ENCODE peak calls at places on chromosomes 4 and X, in seven cellular contexts. One of them, this sample, is unnamed.

GRCh38 chr4:152784490-152785195 is 4.9 kb downstream of the ARFIP1 start:
- DNase-seq in WTC11: no peak
- DNase-seq in bronchial epithelial cell: peak; percentile 30
- DNase-seq in cardiac muscle cell: no peak
- DNase-seq in AG10803: peak; percentile 83
- DNase-seq in choroid plexus epithelial cell: peak; percentile 59
- DNase-seq in Peyer's patch: no peak
- DNase-seq in this sample: peak; percentile 44

GRCh38 chr4:13537011-13537831 is 7.1 kb downstream of the NKX3-2 start:
- DNase-seq in WTC11: no peak
- DNase-seq in Peyer's patch: no peak
- DNase-seq in AG10803: no peak
- DNase-seq in cardiac muscle cell: no peak
- DNase-seq in choroid plexus epithelial cell: no peak
- DNase-seq in bronchial epithelial cell: no peak
- DNase-seq in this sample: no peak

GRCh38 chr4:167041524-167041923 is 192.8 kb downstream of the SPOCK3 start:
- DNase-seq in choroid plexus epithelial cell: no peak
- DNase-seq in cardiac muscle cell: no peak
- DNase-seq in WTC11: no peak
- DNase-seq in bronchial epithelial cell: no peak
- DNase-seq in AG10803: no peak
- DNase-seq in Peyer's patch: no peak
- DNase-seq in this sample: no peak

GRCh38 chrX:109384569-109385174 is 97.2 kb downstream of the GUCY2F start:
- DNase-seq in WTC11: no peak
- DNase-seq in AG10803: peak; percentile 21
- DNase-seq in bronchial epithelial cell: no peak
- DNase-seq in cardiac muscle cell: peak; percentile 57
- DNase-seq in Peyer's patch: no peak
- DNase-seq in choroid plexus epithelial cell: peak; percentile 63
- DNase-seq in this sample: peak; percentile 43

GRCh38 chrX:94576367-94577004 is 902.5 kb downstream of the FAM133A start:
- DNase-seq in AG10803: no peak
- DNase-seq in choroid plexus epithelial cell: no peak
- DNase-seq in Peyer's patch: no peak
- DNase-seq in cardiac muscle cell: no peak
- DNase-seq in WTC11: no peak
- DNase-seq in bronchial epithelial cell: peak; percentile 1
- DNase-seq in this sample: peak; percentile 2

GRCh38 chr4:2284934-2285664 is 23.2 kb upstream of the MXD4 start:
- DNase-seq in Peyer's patch: peak; percentile 33
- DNase-seq in WTC11: no peak
- DNase-seq in cardiac muscle cell: no peak
- DNase-seq in bronchial epithelial cell: peak; percentile 58
- DNase-seq in AG10803: peak; percentile 58
- DNase-seq in choroid plexus epithelial cell: peak; percentile 41
- DNase-seq in this sample: no peak

GRCh38 chr4:121642876-121643585 is 53.7 kb downstream of the ANXA5 start:
- DNase-seq in WTC11: no peak
- DNase-seq in cardiac muscle cell: no peak
- DNase-seq in AG10803: no peak
- DNase-seq in choroid plexus epithelial cell: no peak
- DNase-seq in bronchial epithelial cell: no peak
- DNase-seq in Peyer's patch: no peak
- DNase-seq in this sample: no peak

GRCh38 chr4:89248879-89249281 is 58.7 kb downstream of the GPRIN3 start:
- DNase-seq in Peyer's patch: no peak
- DNase-seq in bronchial epithelial cell: no peak
- DNase-seq in WTC11: no peak
- DNase-seq in AG10803: no peak
- DNase-seq in cardiac muscle cell: no peak
- DNase-seq in choroid plexus epithelial cell: no peak
- DNase-seq in this sample: no peak

GRCh38 chr4:174283507-174284180 is at the start of the genes CEP44 and FBXO8:
- DNase-seq in WTC11: peak; percentile 64
- DNase-seq in Peyer's patch: peak; percentile 83
- DNase-seq in bronchial epithelial cell: peak; percentile 72
- DNase-seq in choroid plexus epithelial cell: peak; percentile 81
- DNase-seq in cardiac muscle cell: peak; percentile 81
- DNase-seq in AG10803: peak; percentile 72
- DNase-seq in this sample: peak; percentile 77

GRCh38 chrX:142244568-142244967 is 39.5 kb upstream of the MAGEC2 start:
- DNase-seq in Peyer's patch: no peak
- DNase-seq in AG10803: no peak
- DNase-seq in choroid plexus epithelial cell: no peak
- DNase-seq in WTC11: no peak
- DNase-seq in bronchial epithelial cell: no peak
- DNase-seq in cardiac muscle cell: no peak
- DNase-seq in this sample: no peak

GRCh38 chr4:67911638-67912037 is 27.8 kb upstream of the TMPRSS11D start:
- DNase-seq in Peyer's patch: no peak
- DNase-seq in cardiac muscle cell: no peak
- DNase-seq in WTC11: no peak
- DNase-seq in choroid plexus epithelial cell: no peak
- DNase-seq in AG10803: no peak
- DNase-seq in bronchial epithelial cell: no peak
- DNase-seq in this sample: no peak

GRCh38 chr4:16597829-16598228 is 300.6 kb downstream of the LDB2 start:
- DNase-seq in Peyer's patch: no peak
- DNase-seq in cardiac muscle cell: no peak
- DNase-seq in bronchial epithelial cell: no peak
- DNase-seq in WTC11: no peak
- DNase-seq in AG10803: peak; percentile 31
- DNase-seq in choroid plexus epithelial cell: peak; percentile 52
- DNase-seq in this sample: no peak

GRCh38 chr4:76003620-76004019 is 3.7 kb downstream of the CXCL9 start:
- DNase-seq in cardiac muscle cell: no peak
- DNase-seq in choroid plexus epithelial cell: no peak
- DNase-seq in Peyer's patch: no peak
- DNase-seq in WTC11: no peak
- DNase-seq in bronchial epithelial cell: no peak
- DNase-seq in AG10803: no peak
- DNase-seq in this sample: no peak

GRCh38 chr4:139208404-139208945 is 31.5 kb upstream of the ELF2 start:
- DNase-seq in Peyer's patch: no peak
- DNase-seq in bronchial epithelial cell: no peak
- DNase-seq in WTC11: no peak
- DNase-seq in cardiac muscle cell: no peak
- DNase-seq in AG10803: peak; percentile 98
- DNase-seq in choroid plexus epithelial cell: peak; percentile 95
- DNase-seq in this sample: peak; percentile 30

GRCh38 chr4:87527446-87528240 is 1.5 kb downstream of the SPARCL1 start:
- DNase-seq in bronchial epithelial cell: no peak
- DNase-seq in Peyer's patch: no peak
- DNase-seq in AG10803: peak; percentile 9
- DNase-seq in WTC11: no peak
- DNase-seq in cardiac muscle cell: no peak
- DNase-seq in choroid plexus epithelial cell: peak; percentile 23
- DNase-seq in this sample: no peak

GRCh38 chrX:19629541-19629940 is 114.2 kb upstream of the MAP3K15 start:
- DNase-seq in AG10803: no peak
- DNase-seq in Peyer's patch: no peak
- DNase-seq in bronchial epithelial cell: no peak
- DNase-seq in WTC11: no peak
- DNase-seq in cardiac muscle cell: no peak
- DNase-seq in choroid plexus epithelial cell: no peak
- DNase-seq in this sample: no peak

GRCh38 chr4:57078685-57079521 is 31.3 kb downstream of the IGFBP7 start:
- DNase-seq in AG10803: no peak
- DNase-seq in Peyer's patch: no peak
- DNase-seq in cardiac muscle cell: peak; percentile 85
- DNase-seq in WTC11: peak; percentile 52
- DNase-seq in bronchial epithelial cell: peak; percentile 95
- DNase-seq in choroid plexus epithelial cell: peak; percentile 97
- DNase-seq in this sample: peak; percentile 93

GRCh38 chr4:180578175-180578574 is 1665.0 kb upstream of the TENM3 start:
- DNase-seq in bronchial epithelial cell: no peak
- DNase-seq in WTC11: no peak
- DNase-seq in AG10803: no peak
- DNase-seq in Peyer's patch: no peak
- DNase-seq in choroid plexus epithelial cell: no peak
- DNase-seq in cardiac muscle cell: no peak
- DNase-seq in this sample: no peak

GRCh38 chr4:152458801-152459302 is 77.0 kb downstream of the FBXW7 start:
- DNase-seq in Peyer's patch: no peak
- DNase-seq in choroid plexus epithelial cell: peak; percentile 62
- DNase-seq in bronchial epithelial cell: no peak
- DNase-seq in WTC11: no peak
- DNase-seq in AG10803: peak; percentile 12
- DNase-seq in cardiac muscle cell: no peak
- DNase-seq in this sample: no peak

GRCh38 chr4:85127653-85128052 is 161.2 kb upstream of the WDFY3 start:
- DNase-seq in choroid plexus epithelial cell: peak; percentile 65
- DNase-seq in Peyer's patch: no peak
- DNase-seq in WTC11: peak; percentile 64
- DNase-seq in cardiac muscle cell: peak; percentile 56
- DNase-seq in AG10803: peak; percentile 16
- DNase-seq in bronchial epithelial cell: peak; percentile 35
- DNase-seq in this sample: peak; percentile 56
- TF ChIP-seq CTCF in choroid plexus epithelial cell: peak; percentile 81
- TF ChIP-seq CTCF in Peyer's patch: no peak
- TF ChIP-seq CTCF in WTC11: peak; percentile 68
- TF ChIP-seq CTCF in cardiac muscle cell: peak; percentile 53
- TF ChIP-seq CTCF in AG10803: peak; percentile 41
- TF ChIP-seq CTCF in bronchial epithelial cell: peak; percentile 67
- TF ChIP-seq CTCF in this sample: peak; percentile 75

GRCh38 chr4:23903859-23904438 is 14.1 kb upstream of the PPARGC1A start:
- DNase-seq in AG10803: no peak
- DNase-seq in cardiac muscle cell: no peak
- DNase-seq in choroid plexus epithelial cell: no peak
- DNase-seq in Peyer's patch: no peak
- DNase-seq in WTC11: no peak
- DNase-seq in bronchial epithelial cell: no peak
- DNase-seq in this sample: no peak

GRCh38 chr4:23899565-23899964 is 9.7 kb upstream of the PPARGC1A start:
- DNase-seq in cardiac muscle cell: no peak
- DNase-seq in AG10803: no peak
- DNase-seq in bronchial epithelial cell: no peak
- DNase-seq in choroid plexus epithelial cell: no peak
- DNase-seq in Peyer's patch: no peak
- DNase-seq in WTC11: no peak
- DNase-seq in this sample: no peak

GRCh38 chr4:23900636-23901035 is 10.8 kb upstream of the PPARGC1A start:
- DNase-seq in cardiac muscle cell: no peak
- DNase-seq in bronchial epithelial cell: no peak
- DNase-seq in AG10803: no peak
- DNase-seq in WTC11: no peak
- DNase-seq in choroid plexus epithelial cell: no peak
- DNase-seq in Peyer's patch: no peak
- DNase-seq in this sample: no peak

GRCh38 chr4:23904639-23905061 is 14.8 kb upstream of the PPARGC1A start:
- DNase-seq in cardiac muscle cell: no peak
- DNase-seq in WTC11: no peak
- DNase-seq in AG10803: no peak
- DNase-seq in Peyer's patch: no peak
- DNase-seq in choroid plexus epithelial cell: no peak
- DNase-seq in bronchial epithelial cell: peak; percentile 64
- DNase-seq in this sample: peak; percentile 36

DNA sequence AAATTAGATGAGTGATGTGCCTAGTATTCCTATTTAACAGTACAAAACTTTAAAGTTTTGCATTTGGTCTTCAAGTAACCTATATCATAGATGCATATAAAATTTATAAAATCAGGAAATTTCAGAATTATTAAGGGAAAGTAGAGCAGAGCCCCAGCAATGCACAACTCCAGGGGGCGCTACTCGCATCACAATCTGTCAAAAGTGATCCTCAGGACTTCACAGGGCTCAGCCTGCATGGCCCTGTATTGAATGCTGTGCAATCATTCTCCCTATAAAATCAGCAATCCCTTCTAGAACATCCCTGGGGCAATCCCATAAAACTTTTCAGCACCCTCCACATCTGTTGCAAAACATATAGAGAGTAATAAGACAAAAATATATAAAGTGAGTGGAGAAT is 12.4 kb upstream of the PPARGC1A start:
- DNase-seq in cardiac muscle cell: no peak
- DNase-seq in Peyer's patch: no peak
- DNase-seq in AG10803: no peak
- DNase-seq in choroid plexus epithelial cell: no peak
- DNase-seq in WTC11: peak; percentile 27
- DNase-seq in bronchial epithelial cell: no peak
- DNase-seq in this sample: no peak
- TF ChIP-seq CTCF in cardiac muscle cell: no peak
- TF ChIP-seq CTCF in Peyer's patch: no peak
- TF ChIP-seq CTCF in AG10803: no peak
- TF ChIP-seq CTCF in choroid plexus epithelial cell: no peak
- TF ChIP-seq CTCF in WTC11: peak; percentile 43
- TF ChIP-seq CTCF in bronchial epithelial cell: no peak
- TF ChIP-seq CTCF in this sample: no peak

DNA sequence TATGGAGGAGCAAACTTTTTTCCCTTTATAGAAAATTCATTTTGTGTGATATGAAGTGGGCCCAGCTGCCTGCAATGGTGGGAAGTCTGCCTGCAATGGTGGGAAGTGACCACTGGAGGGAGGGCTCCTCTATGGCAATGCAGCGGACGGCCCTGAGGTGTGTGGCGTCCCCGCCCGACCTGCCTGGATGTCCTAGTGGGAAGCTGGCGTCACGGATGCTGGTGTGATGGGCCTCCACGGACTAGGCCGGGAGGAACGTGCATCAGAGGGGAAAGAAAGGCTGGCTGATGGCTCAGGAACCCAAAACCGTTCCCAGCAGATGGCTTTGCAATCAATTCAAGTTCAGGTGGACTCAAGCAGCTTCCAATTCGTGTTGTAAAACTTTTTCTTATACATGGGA is 177.9 kb downstream of the AFAP1 start:
- DNase-seq in AG10803: peak; percentile 62
- DNase-seq in Peyer's patch: peak; percentile 80
- DNase-seq in choroid plexus epithelial cell: peak; percentile 85
- DNase-seq in bronchial epithelial cell: peak; percentile 26
- DNase-seq in cardiac muscle cell: peak; percentile 85
- DNase-seq in WTC11: peak; percentile 80
- DNase-seq in this sample: peak; percentile 51
- TF ChIP-seq CTCF in AG10803: peak; percentile 73
- TF ChIP-seq CTCF in Peyer's patch: peak; percentile 67
- TF ChIP-seq CTCF in choroid plexus epithelial cell: peak; percentile 91
- TF ChIP-seq CTCF in bronchial epithelial cell: peak; percentile 60
- TF ChIP-seq CTCF in cardiac muscle cell: peak; percentile 82
- TF ChIP-seq CTCF in WTC11: peak; percentile 78
- TF ChIP-seq CTCF in this sample: peak; percentile 61

DNA sequence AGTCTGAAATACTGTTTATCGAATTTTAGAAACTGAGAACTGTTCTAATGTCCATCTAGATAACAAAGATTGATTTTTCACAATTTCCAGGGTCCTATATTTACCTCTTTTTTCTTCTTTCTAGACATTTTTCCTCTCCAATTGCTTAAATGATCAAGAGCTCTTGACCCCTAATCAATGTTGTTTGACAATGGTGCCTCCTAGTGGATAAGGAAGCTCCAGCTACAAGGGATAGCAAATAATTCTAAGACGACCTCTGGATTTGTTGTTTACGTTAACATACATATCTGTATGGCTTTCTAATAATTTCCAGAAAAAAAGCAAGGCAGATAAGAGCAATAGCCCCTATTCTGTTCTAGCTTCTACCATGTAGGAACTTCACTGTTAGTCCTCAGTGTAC is 35.8 kb downstream of the GPR82 start:
- DNase-seq in AG10803: peak; percentile 30
- DNase-seq in choroid plexus epithelial cell: peak; percentile 70
- DNase-seq in WTC11: no peak
- DNase-seq in bronchial epithelial cell: peak; percentile 7
- DNase-seq in Peyer's patch: no peak
- DNase-seq in cardiac muscle cell: peak; percentile 38
- DNase-seq in this sample: peak; percentile 11
- TF ChIP-seq CTCF in AG10803: peak; percentile 52
- TF ChIP-seq CTCF in choroid plexus epithelial cell: peak; percentile 68
- TF ChIP-seq CTCF in WTC11: no peak
- TF ChIP-seq CTCF in bronchial epithelial cell: peak; percentile 16
- TF ChIP-seq CTCF in Peyer's patch: peak; percentile 19
- TF ChIP-seq CTCF in cardiac muscle cell: peak; percentile 49
- TF ChIP-seq CTCF in this sample: peak; percentile 26

This sample was measured in epithelial cell of esophagus.